ENCODE peak calls at places on chromosomes 6 and 20, in seven cellular contexts. Y is left ventricle myocardium inferior, T is hepatocyte, O is fibroblast of lung, M is astrocyte, W is ascending aorta, E is prostate gland. K is an unnamed sample. For H3K36me3, the result is how much of the 10 kb centered on the place peaks cover.

GRCh38 chr6:21348462-21349195 is 244.9 kb upstream of the SOX4 start:
- DNase-seq in O (peak), W (peak), M (peak), Y (peak), T (peak), E (no peak), K (peak)

GRCh38 chr20:24663496-24663895 is 194.1 kb downstream of the SYNDIG1 start:
- DNase-seq in W (no peak), T (no peak), M (no peak), Y (no peak), E (no peak), O (no peak), K (no peak)

GRCh38 chr20:41334036-41334435 is 6.6 kb upstream of the LPIN3 start:
- DNase-seq in Y (no peak), O (no peak), W (no peak), T (no peak), M (no peak), E (no peak), K (no peak)

GRCh38 chr6:32973144-32973854 is 4.9 kb downstream of the BRD2 start:
- DNase-seq in W (no peak), T (peak), E (peak), O (peak), Y (no peak), M (no peak), K (peak)

GRCh38 chr6:39184906-39185580 is 44.2 kb downstream of the KCNK5 start:
- DNase-seq in O (no peak), E (no peak), Y (no peak), T (peak), W (no peak), M (no peak), K (no peak)

GRCh38 chr6:51462896-51463679 is 624.3 kb downstream of the PKHD1 start:
- DNase-seq in M (no peak), W (no peak), T (no peak), O (no peak), E (no peak), Y (no peak), K (no peak)

GRCh38 chr20:3887870-3888614 is 1.1 kb upstream of the PANK2 start:
- DNase-seq in T (no peak), M (peak), Y (no peak), E (no peak), W (no peak), O (peak), K (peak)

GRCh38 chr6:134287863-134288537 is 29.9 kb downstream of the SGK1 start:
- DNase-seq in M (no peak), O (peak), E (no peak), T (no peak), W (no peak), Y (no peak), K (no peak)

GRCh38 chr20:5663396-5663795 is 86.8 kb upstream of the SHLD1 start:
- DNase-seq in E (no peak), M (no peak), O (no peak), Y (no peak), T (no peak), W (no peak), K (no peak)

GRCh38 chr6:1267057-1267732 is 44.7 kb upstream of the FOXQ1 start:
- DNase-seq in M (peak), E (no peak), T (peak), Y (no peak), O (peak), W (no peak), K (peak)

GRCh38 chr6:18048953-18049630 is 61.7 kb upstream of the KIF13A start:
- DNase-seq in W (no peak), T (no peak), Y (no peak), O (no peak), E (no peak), M (no peak), K (no peak)

GRCh38 chr6:148407372-148407771 is 64.7 kb downstream of the SASH1 start:
- DNase-seq in O (peak), M (peak), Y (no peak), E (no peak), T (no peak), W (no peak), K (peak)

GRCh38 chr6:26025894-26026832 is 61.1 kb upstream of the HFE start:
- DNase-seq in E (peak), W (peak), M (peak), O (peak), Y (peak), T (peak), K (peak)

GRCh38 chr6:115830895-115831294 is 229.8 kb downstream of the FRK start:
- DNase-seq in O (peak), E (no peak), T (peak), Y (no peak), M (peak), W (no peak), K (no peak)

GRCh38 chr6:137810554-137811120 is 56.4 kb upstream of the TNFAIP3 start:
- DNase-seq in M (no peak), W (no peak), Y (no peak), E (no peak), O (no peak), T (no peak), K (no peak)

GRCh38 chr6:24599179-24599578 is 46.8 kb downstream of the KIAA0319 start:
- DNase-seq in Y (no peak), M (no peak), E (no peak), T (no peak), W (no peak), O (no peak), K (no peak)

GRCh38 chr20:41110930-41111577 is 26.3 kb upstream of the PLCG1 start:
- DNase-seq in O (no peak), M (no peak), Y (no peak), T (peak), W (no peak), E (no peak), K (no peak)

DNA sequence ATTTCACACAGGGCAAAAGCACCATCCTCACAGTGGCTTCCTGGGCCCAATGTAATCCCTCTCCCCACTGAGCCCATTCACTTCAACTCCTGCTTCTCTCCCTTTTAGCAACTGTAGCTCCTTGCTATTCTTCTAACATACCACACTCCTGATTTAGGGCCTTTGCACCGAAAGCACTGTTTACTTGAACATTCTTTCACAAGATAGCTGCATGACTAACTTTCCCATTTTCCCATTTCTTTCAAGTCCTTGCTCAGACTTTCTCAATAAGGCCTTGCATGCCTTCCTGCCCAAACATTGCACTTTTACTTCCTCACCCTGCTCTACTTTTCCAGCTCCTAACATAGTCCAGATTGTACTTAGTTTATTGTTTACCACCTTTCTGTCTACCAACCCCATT is 73.0 kb downstream of the SHPRH start:
- DNase-seq in T (no peak), O (peak), W (no peak), E (no peak), Y (no peak), M (peak), K (peak)
- H3K36me3 ChIP-seq in T (under half), O (under half), W (under half), E (under half), Y (under half), M (under half), K (half or more)

GRCh38 chr6:74807701-74808100 is 398.2 kb downstream of the COL12A1 start:
- DNase-seq in E (no peak), T (no peak), Y (no peak), M (no peak), W (no peak), O (no peak), K (no peak)

DNA sequence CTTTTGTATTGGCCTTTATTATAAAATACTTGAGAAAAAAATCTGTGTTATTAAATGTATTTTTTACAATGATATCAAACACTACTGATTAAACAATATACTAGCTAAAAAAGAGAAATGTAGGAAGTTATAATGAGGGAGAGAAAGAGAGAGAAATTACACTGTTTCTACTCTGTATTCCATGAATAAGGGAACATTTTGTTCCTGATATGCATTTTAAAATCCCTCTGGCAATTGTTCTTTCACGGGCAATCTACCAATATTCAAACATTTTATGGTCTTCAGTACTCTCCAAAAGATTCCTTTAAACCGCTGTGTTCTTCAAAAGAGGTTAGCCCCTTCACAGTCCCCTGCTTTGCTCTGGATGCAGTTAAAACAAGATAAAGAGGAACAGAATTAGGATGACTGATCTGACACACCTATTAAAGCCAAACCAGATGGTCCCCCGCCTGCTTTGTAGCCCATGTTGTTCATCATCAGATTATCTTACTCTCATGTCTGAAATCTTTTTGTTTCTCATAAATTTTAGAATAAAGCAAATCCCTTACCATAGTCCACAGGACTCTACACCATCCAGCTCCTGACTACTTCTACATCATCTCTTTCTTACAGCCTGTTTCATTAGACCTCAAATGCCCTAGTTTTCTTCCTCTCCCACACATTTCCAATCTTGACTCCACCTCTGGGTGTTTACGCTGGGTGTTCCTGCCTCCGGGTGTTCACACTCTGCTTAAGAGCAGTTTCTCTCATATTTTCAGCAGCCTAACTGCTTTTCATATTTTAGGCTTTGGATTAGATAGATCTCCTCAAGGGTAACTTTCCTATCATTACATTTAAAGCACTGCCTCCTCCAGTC is 399.8 kb downstream of the COL12A1 start:
- DNase-seq in W (no peak), O (no peak), M (no peak), Y (no peak), E (no peak), T (no peak), K (peak)
- H3K36me3 ChIP-seq in W (under half), O (under half), M (under half), Y (under half), E (under half), T (under half), K (under half)

GRCh38 chr20:62266340-62266739 is 28.0 kb downstream of the OSBPL2 start:
- DNase-seq in W (no peak), E (no peak), Y (no peak), M (no peak), O (peak), T (no peak), K (no peak)
- H3K36me3 ChIP-seq in W (half or more), E (under half), Y (half or more), M (under half), O (under half), T (under half), K (under half)

GRCh38 chr20:48951646-48952045 is 30.1 kb downstream of the ARFGEF2 start:
- DNase-seq in W (no peak), O (no peak), Y (no peak), T (no peak), M (no peak), E (peak), K (no peak)
- H3K36me3 ChIP-seq in W (half or more), O (under half), Y (half or more), T (under half), M (under half), E (under half), K (half or more)

K was measured in adipocyte.